ENCODE peak calls at places on chromosomes 12 and 14, in eight cellular contexts. H is EH, T is neural crest cell, K is hepatocyte, R is NCI-H1092 treated with DMSO at 0.1 percent for 48 hours, D is NCI-H146, Z is CMK, A is mucosa of descending colon. S is an unnamed sample.

GRCh38 chr14:67111031-67111430 is 78.2 kb upstream of the GARIN2 start:
- DNase-seq in R (no peak), H (no peak), D (no peak), T (no peak), Z (no peak), A (no peak), K (no peak), S (no peak)

GRCh38 chr14:50542941-50543418 is 10.6 kb upstream of the MAP4K5 start:
- DNase-seq in R (peak), H (peak), D (peak), A (no peak), Z (no peak), T (peak), K (peak), S (peak)

GRCh38 chr12:77362871-77363270 is 297.5 kb upstream of the E2F7 start:
- DNase-seq in R (no peak), T (no peak), K (no peak), D (no peak), Z (no peak), H (no peak), A (no peak), S (no peak)

GRCh38 chr12:117889098-117889497 is 79.7 kb downstream of the KSR2 start:
- DNase-seq in D (no peak), A (no peak), H (no peak), R (no peak), K (no peak), T (no peak), Z (no peak), S (no peak)

GRCh38 chr12:45050331-45050750 is 558 bp downstream of the DBX2 start:
- DNase-seq in H (no peak), T (no peak), A (no peak), D (no peak), Z (no peak), R (no peak), K (no peak), S (no peak)

GRCh38 chr14:22640192-22640591 is 4.0 kb downstream of the OR6J1 start:
- DNase-seq in A (no peak), K (no peak), R (no peak), Z (no peak), T (no peak), H (no peak), D (no peak), S (no peak)

GRCh38 chr12:15227004-15227679 is 5.9 kb upstream of the RERG start:
- DNase-seq in K (peak), T (peak), H (peak), R (peak), A (peak), D (peak), Z (no peak), S (peak)

GRCh38 chr12:89417246-89417977 is 65.1 kb upstream of the DUSP6 start:
- DNase-seq in A (no peak), K (no peak), H (peak), D (no peak), Z (no peak), T (no peak), R (no peak), S (no peak)

GRCh38 chr14:51044961-51045360 is 49.9 kb downstream of the TRIM9 start:
- DNase-seq in D (no peak), K (no peak), H (no peak), A (no peak), R (no peak), Z (no peak), T (no peak), S (no peak)

GRCh38 chr12:45354399-45354798 is 138.5 kb downstream of the ANO6 start:
- DNase-seq in Z (no peak), D (no peak), R (no peak), T (no peak), K (peak), H (no peak), A (no peak), S (no peak)

GRCh38 chr12:58969227-58969626 is 48.9 kb upstream of the LRIG3 start:
- DNase-seq in A (no peak), R (no peak), H (no peak), T (no peak), Z (no peak), D (no peak), K (no peak), S (no peak)

S was measured in RKO.